ENCODE peak calls at places on chromosomes 7 and 10, in eight cellular contexts. T is T follicular helper cell; X is CD8-positive, alpha-beta T cell; R is brain pericyte; G is uterus; Z is GM12891; W is WERI-Rb-1; I is dorsolateral prefrontal cortex. H is an unnamed sample.
A peak's percentile ranks its signal among the peaks of the same experiment; 100 is the strongest.

GRCh38 chr10:91617073-91617580 is 15.7 kb downstream of the PPP1R3C start:
- DNase-seq in T (no peak), X (no peak), R (no peak), G (no peak), Z (no peak), W (no peak), I (no peak), H (no peak)

GRCh38 chr10:122121059-122121458 is 132.1 kb downstream of the TACC2 start:
- DNase-seq in T (no peak), X (no peak), R (no peak), G (no peak), Z (no peak), W (no peak), I (no peak), H (no peak)

GRCh38 chr7:75987026-75987804 is 7.2 kb downstream of the TMEM120A start:
- DNase-seq in T (no peak), X (no peak), R (no peak), G (peak; percentile 12), Z (no peak), W (no peak), I (no peak), H (no peak)

GRCh38 chr7:115216652-115217051 is 294.8 kb downstream of the MDFIC start:
- DNase-seq in T (no peak), X (no peak), R (no peak), G (no peak), Z (no peak), W (no peak), I (no peak), H (no peak)

GRCh38 chr7:3264693-3265339 is 36.2 kb upstream of the SDK1 start:
- DNase-seq in T (no peak), X (no peak), R (no peak), G (no peak), Z (no peak), W (no peak), I (no peak), H (no peak)

GRCh38 chr7:103025341-103025740 is 49.3 kb downstream of the FBXL13 start:
- DNase-seq in T (no peak), X (no peak), R (no peak), G (no peak), Z (no peak), W (no peak), I (no peak), H (no peak)

GRCh38 chr10:60962946-60963345 is 19.0 kb upstream of the RHOBTB1 start:
- DNase-seq in T (no peak), X (no peak), R (no peak), G (no peak), Z (no peak), W (no peak), I (no peak), H (no peak)

GRCh38 chr7:159201722-159202330 is 57.2 kb upstream of the VIPR2 start:
- DNase-seq in T (no peak), X (no peak), R (no peak), G (no peak), Z (no peak), W (no peak), I (no peak), H (no peak)

GRCh38 chr10:132467464-132468149 is 70.0 kb upstream of the INPP5A start:
- DNase-seq in T (no peak), X (no peak), R (no peak), G (peak; percentile 55), Z (no peak), W (no peak), I (no peak), H (no peak)

GRCh38 chr7:16428182-16428581 is 6.8 kb upstream of the CRPPA start:
- DNase-seq in T (no peak), X (no peak), R (no peak), G (no peak), Z (no peak), W (no peak), I (no peak), H (no peak)